ENCODE peak calls at places on chromosomes 4 and X, in ten cellular contexts. V is NCI-H1694 treated with DMSO at 0.1 percent for 48 hours, Q is progenitor cell of endocrine pancreas, A is GM04503, O is lung, L is cerebellum, Y is germinal center, B is NCI-H1105, C is Calu3, S is heart right ventricle. D is an unnamed sample.

GRCh38 chr4:182318256-182318655 is 75.1 kb downstream of the TENM3 start:
- DNase-seq in V (no peak), Q (no peak), A (no peak), O (no peak), L (no peak), Y (no peak), B (no peak), C (no peak), S (no peak), D (no peak)

GRCh38 chr4:13184199-13184598 is 299.9 kb downstream of the RAB28 start:
- DNase-seq in V (no peak), Q (no peak), A (no peak), O (no peak), L (no peak), Y (no peak), B (no peak), C (no peak), S (no peak), D (no peak)

GRCh38 chr4:87949961-87950360 is 25.6 kb upstream of the SPP1 start:
- DNase-seq in V (no peak), Q (no peak), A (no peak), O (no peak), L (no peak), Y (no peak), B (no peak), C (peak), S (no peak), D (peak)

GRCh38 chr4:58749206-58749605 is 1639.0 kb upstream of the IGFBP7 start:
- DNase-seq in V (no peak), Q (no peak), A (no peak), O (no peak), L (no peak), Y (no peak), B (no peak), C (no peak), S (no peak), D (peak)

GRCh38 chr4:19329631-19330030 is 922.1 kb upstream of the SLIT2 start:
- DNase-seq in V (no peak), Q (no peak), A (no peak), O (no peak), L (no peak), Y (no peak), B (no peak), C (no peak), S (no peak), D (peak)

GRCh38 chr4:135243960-135244561 is 1042.5 kb upstream of the PABPC4L start:
- DNase-seq in V (no peak), Q (no peak), A (no peak), O (no peak), L (no peak), Y (no peak), B (no peak), C (no peak), S (no peak), D (peak)

GRCh38 chrX:43707812-43708548 is 51.9 kb downstream of the MAOA start:
- DNase-seq in V (no peak), Q (no peak), A (no peak), O (peak), L (no peak), Y (no peak), B (no peak), C (no peak), S (peak), D (no peak)

GRCh38 chr4:82801910-82802521 is 3.4 kb upstream of the SCD5 start:
- DNase-seq in V (peak), Q (no peak), A (no peak), O (no peak), L (no peak), Y (no peak), B (no peak), C (peak), S (no peak), D (peak)

GRCh38 chr4:169120624-169121023 is 110.6 kb upstream of the CBR4 start:
- DNase-seq in V (no peak), Q (no peak), A (no peak), O (no peak), L (no peak), Y (no peak), B (no peak), C (no peak), S (no peak), D (no peak)

GRCh38 chrX:80022363-80023031 is 7.9 kb downstream of the TBX22 start:
- DNase-seq in V (no peak), Q (no peak), A (no peak), O (no peak), L (no peak), Y (no peak), B (no peak), C (no peak), S (no peak), D (peak)

GRCh38 chr4:46270986-46271596 is 118.8 kb downstream of the GABRA2 start:
- DNase-seq in V (peak), Q (no peak), A (no peak), O (no peak), L (no peak), Y (no peak), B (peak), C (no peak), S (no peak), D (peak)

GRCh38 chr4:15963001-15963451 is at the start of gene FGFBP2:
- DNase-seq in V (no peak), Q (no peak), A (no peak), O (no peak), L (no peak), Y (peak), B (no peak), C (peak), S (peak), D (peak)

GRCh38 chr4:119029847-119030535 is 105.6 kb upstream of the MYOZ2 start:
- DNase-seq in V (no peak), Q (no peak), A (no peak), O (no peak), L (no peak), Y (no peak), B (no peak), C (no peak), S (no peak), D (no peak)

GRCh38 chr4:4854649-4855292 is 4.7 kb upstream of the MSX1 start:
- DNase-seq in V (no peak), Q (no peak), A (no peak), O (no peak), L (no peak), Y (no peak), B (peak), C (no peak), S (no peak), D (no peak)

D was measured in kidney tubule cell.